ENCODE peak calls at places on chromosomes 7 and 10, in four cellular contexts. K is RWPE2, M is brain microvascular endothelial cell, J is OCI-LY7. Z is an unnamed sample.

GRCh38 chr7:106978425-106979386 is 65.8 kb upstream of the PRKAR2B start:
- DNase-seq in K (no peak), M (no peak), J (no peak), Z (no peak)

GRCh38 chr7:133836666-133837065 is 290.5 kb upstream of the LRGUK start:
- DNase-seq in K (no peak), M (no peak), J (no peak), Z (no peak)

GRCh38 chr10:77892021-77892739 is 34.4 kb downstream of the DLG5 start:
- DNase-seq in K (no peak), M (no peak), J (no peak), Z (no peak)

GRCh38 chr10:82742478-82742877 is 867.5 kb downstream of the NRG3 start:
- DNase-seq in K (no peak), M (peak; percentile 56), J (no peak), Z (no peak)

GRCh38 chr7:159211540-159212182 is 67.0 kb upstream of the VIPR2 start:
- DNase-seq in K (no peak), M (no peak), J (no peak), Z (no peak)

GRCh38 chr10:104862-105565 is 30.2 kb upstream of the ZMYND11 start:
- DNase-seq in K (no peak), M (no peak), J (no peak), Z (no peak)

GRCh38 chr10:121551210-121551609 is 47.0 kb downstream of the FGFR2 start:
- DNase-seq in K (no peak), M (no peak), J (no peak), Z (no peak)

GRCh38 chr10:118584181-118584954 is 11.1 kb downstream of the PRLHR start:
- DNase-seq in K (no peak), M (peak; percentile 86), J (no peak), Z (no peak)

GRCh38 chr7:38428040-38428439 is 154.6 kb upstream of the TARP start:
- DNase-seq in K (no peak), M (no peak), J (no peak), Z (no peak)

GRCh38 chr10:86958109-86958830 is at the start of gene SNCG:
- DNase-seq in K (no peak), M (no peak), J (no peak), Z (no peak)

GRCh38 chr10:99708428-99709010 is 23.4 kb downstream of the COX15 start:
- DNase-seq in K (no peak), M (no peak), J (no peak), Z (no peak)

GRCh38 chr7:157271315-157271990 is 65.4 kb upstream of the DNAJB6 start:
- DNase-seq in K (no peak), M (no peak), J (no peak), Z (no peak)

GRCh38 chr7:47091141-47091540 is 490.8 kb downstream of the TNS3 start:
- DNase-seq in K (no peak), M (peak; percentile 68), J (no peak), Z (no peak)

GRCh38 chr10:125175807-125176206 is 15.4 kb upstream of the CTBP2 start:
- DNase-seq in K (no peak), M (no peak), J (no peak), Z (no peak)

GRCh38 chr7:122136639-122137253 is 7.3 kb downstream of the AASS start:
- DNase-seq in K (no peak), M (no peak), J (no peak), Z (no peak)

GRCh38 chr7:138386821-138387220 is 73.2 kb upstream of the TRIM24 start:
- DNase-seq in K (no peak), M (no peak), J (no peak), Z (no peak)

GRCh38 chr7:114761973-114762372 is 159.9 kb upstream of the MDFIC start:
- DNase-seq in K (no peak), M (no peak), J (no peak), Z (no peak)

GRCh38 chr7:114758661-114759227 is 163.2 kb upstream of the MDFIC start:
- DNase-seq in K (no peak), M (no peak), J (no peak), Z (no peak)

GRCh38 chr7:114760477-114760876 is 161.4 kb upstream of the MDFIC start:
- DNase-seq in K (no peak), M (no peak), J (no peak), Z (no peak)

DNA sequence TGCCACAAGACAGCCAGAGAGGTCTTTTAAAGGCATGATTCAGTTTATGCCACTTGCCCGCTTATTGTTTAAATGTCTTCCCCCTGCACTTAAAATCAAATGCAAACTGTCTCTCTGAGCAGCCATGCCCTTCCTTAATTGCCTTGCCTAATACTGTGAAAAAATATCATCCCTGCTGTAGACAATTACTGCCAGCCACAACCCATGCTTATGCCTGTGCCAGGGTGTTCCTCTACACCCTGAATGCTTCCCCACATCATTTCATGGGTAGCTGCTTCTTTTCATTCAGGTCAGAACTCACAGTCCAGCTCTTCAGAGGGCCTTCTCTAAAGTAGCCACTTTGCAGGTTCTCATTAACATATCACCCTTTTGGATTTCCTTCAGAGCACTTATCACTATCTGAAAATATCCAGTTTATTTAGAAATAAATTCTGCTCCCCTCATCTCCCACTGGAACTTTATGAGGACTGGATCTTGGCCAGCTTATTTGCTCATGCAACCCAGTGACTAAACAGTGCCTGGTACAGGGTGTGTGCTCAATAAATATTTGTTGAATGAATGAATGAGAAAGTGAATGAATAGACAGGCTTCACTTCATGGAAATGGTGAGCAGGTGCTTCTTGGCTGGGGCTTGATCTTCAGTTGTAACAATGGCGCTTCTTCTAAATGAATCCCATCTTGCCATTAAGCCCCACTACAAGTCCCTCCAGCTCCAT is 162.4 kb upstream of the MDFIC start:
- DNase-seq in K (no peak), M (no peak), J (no peak), Z (no peak)
- H3K27ac ChIP-seq in K (peak overlapping the region; percentile 46), M (no peak overlapping the region), J (no peak overlapping the region), Z (no peak overlapping the region)

GRCh38 chr10:79313911-79314439 is 33.3 kb upstream of the PPIF start:
- DNase-seq in K (no peak), M (no peak), J (no peak), Z (no peak)
- H3K27ac ChIP-seq in K (no peak overlapping the region), M (no peak overlapping the region), J (no peak overlapping the region), Z (no peak overlapping the region)

DNA sequence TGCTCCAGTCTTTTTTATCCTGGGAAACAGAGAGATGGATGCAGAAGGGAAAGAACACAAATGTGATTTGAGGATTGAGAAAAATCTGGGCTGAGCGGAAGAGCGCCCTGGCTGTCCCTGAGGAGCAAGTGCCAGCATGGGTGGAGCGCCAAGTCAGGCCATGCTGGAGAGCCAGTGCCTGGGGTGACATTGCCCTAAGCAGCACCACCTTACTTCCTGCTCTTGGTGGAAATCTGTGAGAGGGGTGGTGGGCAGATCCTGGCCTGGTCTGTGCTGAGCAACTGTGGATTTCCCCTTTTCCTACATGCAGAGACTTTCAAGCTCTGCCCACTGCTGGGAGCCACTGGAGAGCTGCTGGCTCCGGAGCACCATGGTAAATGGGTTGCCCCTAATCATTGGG is 36.9 kb downstream of the DDIT4 start:
- DNase-seq in K (no peak), M (no peak), J (no peak), Z (no peak)
- H3K27ac ChIP-seq in K (peak overlapping the region; percentile 69), M (no peak overlapping the region), J (no peak overlapping the region), Z (no peak overlapping the region)

GRCh38 chr7:153061913-153062528 is 302.5 kb downstream of the ACTR3B start:
- DNase-seq in K (no peak), M (no peak), J (no peak), Z (peak; percentile 13)
- H3K27ac ChIP-seq in K (no peak overlapping the region), M (no peak overlapping the region), J (no peak overlapping the region), Z (no peak overlapping the region)

GRCh38 chr7:101728128-101728527 is 89.3 kb upstream of the CUX1 start:
- DNase-seq in K (no peak), M (no peak), J (no peak), Z (no peak)
- H3K27ac ChIP-seq in K (no peak overlapping the region), M (no peak overlapping the region), J (no peak overlapping the region), Z (no peak overlapping the region)

DNA sequence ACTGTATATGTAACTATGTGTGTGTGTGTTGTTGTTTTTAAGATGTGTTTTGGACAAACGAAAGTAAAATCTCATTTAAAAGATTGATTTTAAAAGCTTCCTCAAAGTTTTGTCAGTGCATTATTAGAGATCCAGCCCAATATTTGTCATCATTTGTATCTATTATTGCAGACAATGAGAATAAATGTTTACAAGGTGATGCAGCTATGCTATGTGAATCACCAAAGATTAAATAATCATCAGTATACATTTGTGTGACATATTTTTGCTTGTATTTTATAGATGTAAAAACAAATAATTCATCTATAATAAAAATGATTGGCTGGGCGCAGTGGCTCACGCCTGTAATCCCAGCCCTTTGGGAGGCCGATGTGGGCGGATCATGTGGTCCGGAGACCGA is 35.3 kb upstream of the RTKN2 start:
- DNase-seq in K (no peak), M (no peak), J (no peak), Z (no peak)
- H3K27ac ChIP-seq in K (no peak overlapping the region), M (no peak overlapping the region), J (no peak overlapping the region), Z (no peak overlapping the region)

GRCh38 chr7:3067193-3067592 is 23.5 kb upstream of the CARD11 start:
- DNase-seq in K (no peak), M (no peak), J (no peak), Z (no peak)

GRCh38 chr7:3065724-3066143 is 22.1 kb upstream of the CARD11 start:
- DNase-seq in K (no peak), M (peak; percentile 14), J (peak; percentile 60), Z (peak; percentile 85)

GRCh38 chr7:3063016-3063753 is 19.5 kb upstream of the CARD11 start:
- DNase-seq in K (no peak), M (no peak), J (no peak), Z (no peak)

GRCh38 chr7:3066506-3066905 is 22.8 kb upstream of the CARD11 start:
- DNase-seq in K (no peak), M (no peak), J (no peak), Z (no peak)

DNA sequence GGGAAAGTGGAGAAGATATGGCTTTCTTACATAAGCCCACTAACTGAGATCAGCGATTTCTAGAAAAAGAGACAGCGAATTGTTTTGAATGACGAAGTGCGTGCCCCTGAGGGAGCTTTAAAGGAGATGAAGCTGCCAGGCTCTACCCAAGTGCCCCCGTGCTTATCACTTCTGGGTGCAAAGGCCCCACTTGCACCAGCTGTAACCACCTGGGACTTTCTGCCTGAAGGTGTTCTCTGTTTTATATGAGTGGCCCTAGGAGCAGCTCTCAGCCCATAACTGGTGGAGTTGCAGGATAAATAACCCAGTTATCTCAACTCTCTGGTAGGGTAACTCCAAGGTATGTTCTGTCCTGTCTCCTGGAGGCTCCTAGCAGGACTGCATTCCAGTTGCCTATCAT is 20.4 kb upstream of the CARD11 start:
- DNase-seq in K (no peak), M (no peak), J (no peak), Z (no peak)
- H3K27ac ChIP-seq in K (no peak overlapping the region), M (no peak overlapping the region), J (no peak overlapping the region), Z (no peak overlapping the region)

DNA sequence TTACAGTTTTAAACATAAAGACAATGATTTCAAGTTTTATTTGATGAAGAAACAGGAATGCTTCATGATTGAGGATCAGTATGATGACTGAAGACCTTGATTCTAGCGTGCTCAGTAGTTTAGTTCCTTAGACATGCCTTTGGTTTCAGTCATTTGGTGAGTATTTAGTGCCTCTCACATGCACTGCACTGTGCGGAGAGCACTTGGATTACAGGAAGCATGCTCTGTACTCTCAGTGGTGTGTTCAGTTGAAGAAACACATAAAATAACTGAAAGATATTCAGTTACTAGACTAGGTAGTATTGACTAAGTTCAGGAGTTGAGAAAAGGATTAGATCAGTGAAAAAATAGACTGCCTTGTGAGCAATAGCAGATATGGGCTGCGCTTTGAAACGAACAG is 25.5 kb downstream of the RBM17 start:
- DNase-seq in K (no peak), M (no peak), J (no peak), Z (no peak)
- H3K27ac ChIP-seq in K (peak overlapping the region; percentile 20), M (no peak overlapping the region), J (no peak overlapping the region), Z (no peak overlapping the region)

Z was measured in iPS DF 6.9.